ENCODE peak calls at places on chromosome 16, in eight cellular contexts. One of them, this sample, is unnamed.
A peak's percentile ranks its signal among the peaks of the same experiment; 100 is the strongest.

GRCh38 chr16:87326151-87326571 is 9.0 kb upstream of the C16orf95 start:
- DNase-seq in gastrocnemius medialis: no peak
- DNase-seq in tibial nerve: no peak
- DNase-seq in endothelial cell of umbilical vein: peak; percentile 26
- DNase-seq in pancreas: no peak
- DNase-seq in stomach: no peak
- DNase-seq in adrenal gland: no peak
- DNase-seq in heart left ventricle: no peak
- DNase-seq in this sample: no peak

GRCh38 chr16:4641306-4641687 is 16.7 kb downstream of the MGRN1 start:
- DNase-seq in endothelial cell of umbilical vein: no peak
- DNase-seq in gastrocnemius medialis: no peak
- DNase-seq in heart left ventricle: no peak
- DNase-seq in adrenal gland: no peak
- DNase-seq in pancreas: no peak
- DNase-seq in stomach: no peak
- DNase-seq in tibial nerve: no peak
- DNase-seq in this sample: no peak

GRCh38 chr16:3051489-3051888 is 5.1 kb downstream of the MMP25 start:
- DNase-seq in stomach: no peak
- DNase-seq in adrenal gland: no peak
- DNase-seq in gastrocnemius medialis: no peak
- DNase-seq in endothelial cell of umbilical vein: no peak
- DNase-seq in heart left ventricle: no peak
- DNase-seq in pancreas: no peak
- DNase-seq in tibial nerve: no peak
- DNase-seq in this sample: no peak

GRCh38 chr16:80816372-80816771 is 12.0 kb upstream of the CDYL2 start:
- DNase-seq in heart left ventricle: no peak
- DNase-seq in gastrocnemius medialis: no peak
- DNase-seq in tibial nerve: no peak
- DNase-seq in pancreas: no peak
- DNase-seq in endothelial cell of umbilical vein: no peak
- DNase-seq in adrenal gland: no peak
- DNase-seq in stomach: no peak
- DNase-seq in this sample: no peak

GRCh38 chr16:81626181-81626674 is 152.9 kb upstream of the PLCG2 start:
- DNase-seq in adrenal gland: peak; percentile 52
- DNase-seq in pancreas: no peak
- DNase-seq in heart left ventricle: no peak
- DNase-seq in tibial nerve: no peak
- DNase-seq in stomach: no peak
- DNase-seq in endothelial cell of umbilical vein: no peak
- DNase-seq in gastrocnemius medialis: no peak
- DNase-seq in this sample: no peak

GRCh38 chr16:20844588-20844987 is 38.3 kb downstream of the REXO5 start:
- DNase-seq in adrenal gland: no peak
- DNase-seq in pancreas: no peak
- DNase-seq in stomach: no peak
- DNase-seq in endothelial cell of umbilical vein: peak; percentile 65
- DNase-seq in gastrocnemius medialis: no peak
- DNase-seq in heart left ventricle: no peak
- DNase-seq in tibial nerve: no peak
- DNase-seq in this sample: no peak

GRCh38 chr16:20675488-20676267 is 21.8 kb downstream of the ACSM1 start:
- DNase-seq in tibial nerve: no peak
- DNase-seq in heart left ventricle: peak; percentile 23
- DNase-seq in adrenal gland: peak; percentile 15
- DNase-seq in gastrocnemius medialis: no peak
- DNase-seq in pancreas: peak; percentile 55
- DNase-seq in endothelial cell of umbilical vein: peak; percentile 26
- DNase-seq in stomach: peak; percentile 72
- DNase-seq in this sample: peak; percentile 44

GRCh38 chr16:19883296-19883951 is 1.2 kb downstream of the GPRC5B start:
- DNase-seq in tibial nerve: peak; percentile 44
- DNase-seq in endothelial cell of umbilical vein: peak; percentile 31
- DNase-seq in adrenal gland: peak; percentile 49
- DNase-seq in gastrocnemius medialis: peak; percentile 67
- DNase-seq in pancreas: peak; percentile 68
- DNase-seq in heart left ventricle: peak; percentile 70
- DNase-seq in stomach: peak; percentile 48
- DNase-seq in this sample: no peak

GRCh38 chr16:55443855-55444254 is 35.1 kb upstream of the MMP2 start:
- DNase-seq in adrenal gland: no peak
- DNase-seq in heart left ventricle: no peak
- DNase-seq in gastrocnemius medialis: no peak
- DNase-seq in stomach: no peak
- DNase-seq in pancreas: no peak
- DNase-seq in endothelial cell of umbilical vein: peak; percentile 9
- DNase-seq in tibial nerve: no peak
- DNase-seq in this sample: no peak

GRCh38 chr16:85390511-85391174 is 222.5 kb upstream of the GSE1 start:
- DNase-seq in endothelial cell of umbilical vein: no peak
- DNase-seq in stomach: peak; percentile 62
- DNase-seq in heart left ventricle: peak; percentile 59
- DNase-seq in gastrocnemius medialis: no peak
- DNase-seq in pancreas: peak; percentile 64
- DNase-seq in tibial nerve: peak; percentile 81
- DNase-seq in adrenal gland: peak; percentile 97
- DNase-seq in this sample: peak; percentile 84

GRCh38 chr16:81657731-81658130 is 121.4 kb upstream of the PLCG2 start:
- DNase-seq in endothelial cell of umbilical vein: no peak
- DNase-seq in adrenal gland: no peak
- DNase-seq in gastrocnemius medialis: no peak
- DNase-seq in pancreas: no peak
- DNase-seq in tibial nerve: peak; percentile 65
- DNase-seq in stomach: no peak
- DNase-seq in heart left ventricle: no peak
- DNase-seq in this sample: no peak

GRCh38 chr16:31331807-31332301 is 23.1 kb upstream of the ITGAX start:
- DNase-seq in pancreas: no peak
- DNase-seq in heart left ventricle: no peak
- DNase-seq in tibial nerve: no peak
- DNase-seq in endothelial cell of umbilical vein: no peak
- DNase-seq in stomach: no peak
- DNase-seq in gastrocnemius medialis: no peak
- DNase-seq in adrenal gland: no peak
- DNase-seq in this sample: no peak

GRCh38 chr16:8866118-8866883 is 2.5 kb downstream of the CARHSP1 start:
- DNase-seq in adrenal gland: peak; percentile 78
- DNase-seq in gastrocnemius medialis: no peak
- DNase-seq in stomach: peak; percentile 49
- DNase-seq in tibial nerve: peak; percentile 43
- DNase-seq in endothelial cell of umbilical vein: no peak
- DNase-seq in heart left ventricle: peak; percentile 60
- DNase-seq in pancreas: no peak
- DNase-seq in this sample: no peak

GRCh38 chr16:2528161-2529060 is 2.8 kb downstream of the CEMP1 start:
- DNase-seq in pancreas: no peak
- DNase-seq in heart left ventricle: no peak
- DNase-seq in stomach: no peak
- DNase-seq in tibial nerve: no peak
- DNase-seq in endothelial cell of umbilical vein: no peak
- DNase-seq in gastrocnemius medialis: no peak
- DNase-seq in adrenal gland: no peak
- DNase-seq in this sample: peak; percentile 76

GRCh38 chr16:83994087-83994486 is 26.0 kb downstream of the NECAB2 start:
- DNase-seq in stomach: no peak
- DNase-seq in pancreas: no peak
- DNase-seq in heart left ventricle: no peak
- DNase-seq in adrenal gland: peak; percentile 25
- DNase-seq in endothelial cell of umbilical vein: no peak
- DNase-seq in gastrocnemius medialis: no peak
- DNase-seq in tibial nerve: peak; percentile 8
- DNase-seq in this sample: peak; percentile 68

GRCh38 chr16:31105677-31106213 is 2.4 kb upstream of the BCKDK start:
- DNase-seq in gastrocnemius medialis: peak; percentile 88
- DNase-seq in stomach: peak; percentile 88
- DNase-seq in adrenal gland: peak; percentile 86
- DNase-seq in endothelial cell of umbilical vein: peak; percentile 63
- DNase-seq in heart left ventricle: peak; percentile 88
- DNase-seq in pancreas: peak; percentile 96
- DNase-seq in tibial nerve: peak; percentile 90
- DNase-seq in this sample: peak; percentile 87

GRCh38 chr16:1309888-1310831 is 724 bp downstream of the UBE2I start:
- DNase-seq in tibial nerve: peak; percentile 45
- DNase-seq in gastrocnemius medialis: peak; percentile 41
- DNase-seq in endothelial cell of umbilical vein: peak; percentile 43
- DNase-seq in pancreas: peak; percentile 75
- DNase-seq in adrenal gland: peak; percentile 68
- DNase-seq in stomach: peak; percentile 50
- DNase-seq in heart left ventricle: peak; percentile 58
- DNase-seq in this sample: peak; percentile 89

GRCh38 chr16:583815-584591 is 5.9 kb upstream of the RAB40C start:
- DNase-seq in stomach: no peak
- DNase-seq in tibial nerve: no peak
- DNase-seq in pancreas: no peak
- DNase-seq in adrenal gland: no peak
- DNase-seq in endothelial cell of umbilical vein: no peak
- DNase-seq in heart left ventricle: no peak
- DNase-seq in gastrocnemius medialis: no peak
- DNase-seq in this sample: no peak

GRCh38 chr16:24773771-24774427 is 44.4 kb downstream of the TNRC6A start:
- DNase-seq in endothelial cell of umbilical vein: no peak
- DNase-seq in heart left ventricle: no peak
- DNase-seq in gastrocnemius medialis: no peak
- DNase-seq in stomach: no peak
- DNase-seq in tibial nerve: no peak
- DNase-seq in pancreas: no peak
- DNase-seq in adrenal gland: no peak
- DNase-seq in this sample: no peak

GRCh38 chr16:74991268-74991592 is 6.3 kb upstream of the WDR59 start:
- DNase-seq in heart left ventricle: no peak
- DNase-seq in stomach: no peak
- DNase-seq in tibial nerve: no peak
- DNase-seq in pancreas: no peak
- DNase-seq in adrenal gland: no peak
- DNase-seq in endothelial cell of umbilical vein: no peak
- DNase-seq in gastrocnemius medialis: no peak
- DNase-seq in this sample: no peak

GRCh38 chr16:81669473-81670350 is 109.4 kb upstream of the PLCG2 start:
- DNase-seq in adrenal gland: no peak
- DNase-seq in stomach: no peak
- DNase-seq in gastrocnemius medialis: no peak
- DNase-seq in pancreas: no peak
- DNase-seq in tibial nerve: no peak
- DNase-seq in endothelial cell of umbilical vein: no peak
- DNase-seq in heart left ventricle: no peak
- DNase-seq in this sample: no peak

DNA sequence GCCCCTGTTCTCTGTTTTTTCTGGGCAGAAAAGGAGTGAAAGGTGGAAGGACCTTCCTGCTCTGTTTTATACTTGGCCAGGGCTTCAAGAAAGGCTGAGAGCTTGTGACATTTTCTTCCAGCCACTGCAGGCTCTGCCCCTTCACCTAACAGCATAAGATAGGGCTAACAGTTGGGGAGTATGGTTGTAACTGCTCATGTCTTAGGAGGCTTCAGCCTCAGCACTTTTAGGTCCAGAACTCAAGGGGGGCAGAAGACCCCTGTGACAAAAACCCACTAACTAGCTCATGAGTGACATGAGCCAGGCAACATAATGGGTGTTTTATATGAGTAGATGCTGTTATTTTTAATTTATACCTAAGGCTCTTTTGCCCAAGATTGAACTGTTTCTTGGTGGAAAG is 4.9 kb downstream of the ALDOA start:
- DNase-seq in adrenal gland: no peak
- DNase-seq in heart left ventricle: no peak
- DNase-seq in endothelial cell of umbilical vein: no peak
- DNase-seq in pancreas: no peak
- DNase-seq in tibial nerve: no peak
- DNase-seq in gastrocnemius medialis: no peak
- DNase-seq in stomach: no peak
- DNase-seq in this sample: no peak
- H3K4me1 ChIP-seq in adrenal gland: peaks cover 45% of the 10 kb centered on the region
- H3K4me1 ChIP-seq in heart left ventricle: peaks cover 40% of the 10 kb centered on the region
- H3K4me1 ChIP-seq in endothelial cell of umbilical vein: peaks cover 19% of the 10 kb centered on the region
- H3K4me1 ChIP-seq in pancreas: no peaks in the 10 kb centered on the region
- H3K4me1 ChIP-seq in tibial nerve: peaks cover 32% of the 10 kb centered on the region
- H3K4me1 ChIP-seq in gastrocnemius medialis: peaks cover 36% of the 10 kb centered on the region
- H3K4me1 ChIP-seq in stomach: peaks cover 38% of the 10 kb centered on the region
- H3K4me1 ChIP-seq in this sample: peaks cover 64% of the 10 kb centered on the region

GRCh38 chr16:69040144-69040909 is 65.1 kb upstream of the HAS3 start:
- DNase-seq in gastrocnemius medialis: no peak
- DNase-seq in endothelial cell of umbilical vein: peak; percentile 80
- DNase-seq in heart left ventricle: no peak
- DNase-seq in pancreas: no peak
- DNase-seq in adrenal gland: no peak
- DNase-seq in stomach: no peak
- DNase-seq in tibial nerve: no peak
- DNase-seq in this sample: no peak
- H3K27ac ChIP-seq in gastrocnemius medialis: no peak overlapping the region
- H3K27ac ChIP-seq in endothelial cell of umbilical vein: peak overlapping the region; percentile 87
- H3K27ac ChIP-seq in heart left ventricle: no peak overlapping the region
- H3K27ac ChIP-seq in pancreas: no peak overlapping the region
- H3K27ac ChIP-seq in adrenal gland: no peak overlapping the region
- H3K27ac ChIP-seq in stomach: no peak overlapping the region
- H3K27ac ChIP-seq in tibial nerve: no peak overlapping the region
- H3K27ac ChIP-seq in this sample: no peak overlapping the region

DNA sequence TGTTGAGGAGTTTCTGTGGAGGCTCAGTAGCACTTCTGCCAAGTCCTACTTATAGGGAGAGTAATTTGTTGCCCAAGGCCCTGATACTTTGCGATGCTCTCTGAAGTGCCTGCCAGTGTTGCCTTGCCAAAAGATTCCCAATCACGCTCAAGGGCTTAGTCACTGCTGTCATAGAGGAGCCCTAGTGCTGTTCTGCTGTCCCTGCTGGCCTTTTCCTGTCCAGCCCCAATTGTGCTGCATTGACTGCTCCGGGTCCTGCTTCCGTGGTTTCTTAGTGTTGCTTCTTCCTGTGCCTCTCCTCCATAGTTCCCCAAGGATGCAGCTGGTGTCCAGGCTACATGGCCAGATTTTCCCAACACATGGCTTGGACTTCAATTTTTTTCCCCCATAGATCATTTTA is 13.9 kb downstream of the NUP93 start:
- DNase-seq in pancreas: no peak
- DNase-seq in endothelial cell of umbilical vein: peak; percentile 11
- DNase-seq in adrenal gland: peak; percentile 90
- DNase-seq in tibial nerve: no peak
- DNase-seq in gastrocnemius medialis: no peak
- DNase-seq in stomach: no peak
- DNase-seq in heart left ventricle: peak; percentile 36
- DNase-seq in this sample: no peak
- TF ChIP-seq CTCF in pancreas: no peak
- TF ChIP-seq CTCF in endothelial cell of umbilical vein: no peak
- TF ChIP-seq CTCF in adrenal gland: peak; percentile 45
- TF ChIP-seq CTCF in tibial nerve: no peak
- TF ChIP-seq CTCF in gastrocnemius medialis: no peak
- TF ChIP-seq CTCF in stomach: no peak
- TF ChIP-seq CTCF in heart left ventricle: peak; percentile 5
- TF ChIP-seq CTCF in this sample: no peak

DNA sequence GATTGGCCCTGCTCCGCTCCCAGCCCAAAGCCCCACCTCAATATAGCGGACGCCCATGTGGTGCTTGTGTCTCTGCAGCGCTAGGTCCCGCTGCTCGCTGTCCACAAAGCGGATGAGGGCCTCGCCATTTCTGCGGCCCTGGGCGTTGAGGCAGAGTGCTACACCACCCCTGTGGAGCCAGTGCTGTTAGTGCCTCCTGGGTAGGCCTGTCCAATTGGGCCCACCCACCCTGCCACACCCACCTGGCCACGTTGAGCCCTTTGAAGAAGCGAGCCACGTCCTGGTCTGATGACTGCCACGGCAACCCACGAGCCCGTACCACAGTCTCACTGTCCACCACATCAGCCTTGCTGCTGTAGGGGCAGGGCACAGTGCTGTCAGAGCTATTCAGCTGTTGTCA is 3.6 kb downstream of the ESRP2 start:
- DNase-seq in tibial nerve: no peak
- DNase-seq in gastrocnemius medialis: no peak
- DNase-seq in pancreas: no peak
- DNase-seq in stomach: no peak
- DNase-seq in heart left ventricle: no peak
- DNase-seq in endothelial cell of umbilical vein: no peak
- DNase-seq in adrenal gland: no peak
- DNase-seq in this sample: peak; percentile 32
- H3K4me1 ChIP-seq in tibial nerve: peaks cover 9% of the 10 kb centered on the region
- H3K4me1 ChIP-seq in gastrocnemius medialis: peaks cover 25% of the 10 kb centered on the region
- H3K4me1 ChIP-seq in pancreas: peaks cover 27% of the 10 kb centered on the region
- H3K4me1 ChIP-seq in stomach: peaks cover 43% of the 10 kb centered on the region
- H3K4me1 ChIP-seq in heart left ventricle: peaks cover 22% of the 10 kb centered on the region
- H3K4me1 ChIP-seq in endothelial cell of umbilical vein: peaks cover 10% of the 10 kb centered on the region
- H3K4me1 ChIP-seq in adrenal gland: peaks cover 24% of the 10 kb centered on the region
- H3K4me1 ChIP-seq in this sample: peaks cover 41% of the 10 kb centered on the region